ENCODE peak calls at places on chromosomes 12 and 14, in five cellular contexts. One of them, this sample, is unnamed.

GRCh38 chr14:93975791-93976476 is 436 bp downstream of the ASB2 start:
- DNase-seq in fibroblast of pulmonary artery: no peak
- DNase-seq in activated B cell treated with CpG ODN at 0.5 μM for 24 hours: no peak
- DNase-seq in foreskin fibroblast: no peak
- DNase-seq in astrocyte of the spinal cord: no peak
- DNase-seq in this sample: no peak

GRCh38 chr12:10136637-10137205 is 6.7 kb upstream of the CLEC7A start:
- DNase-seq in fibroblast of pulmonary artery: no peak
- DNase-seq in astrocyte of the spinal cord: no peak
- DNase-seq in activated B cell treated with CpG ODN at 0.5 μM for 24 hours: no peak
- DNase-seq in foreskin fibroblast: no peak
- DNase-seq in this sample: no peak

GRCh38 chr12:88816201-88816600 is 235.9 kb upstream of the KITLG start:
- DNase-seq in activated B cell treated with CpG ODN at 0.5 μM for 24 hours: no peak
- DNase-seq in foreskin fibroblast: no peak
- DNase-seq in astrocyte of the spinal cord: peak
- DNase-seq in fibroblast of pulmonary artery: no peak
- DNase-seq in this sample: no peak

GRCh38 chr14:92729632-92730358 is 18.6 kb downstream of the LGMN start:
- DNase-seq in foreskin fibroblast: peak
- DNase-seq in astrocyte of the spinal cord: peak
- DNase-seq in fibroblast of pulmonary artery: peak
- DNase-seq in activated B cell treated with CpG ODN at 0.5 μM for 24 hours: no peak
- DNase-seq in this sample: no peak

GRCh38 chr14:72599579-72600470 is 294.1 kb downstream of the DPF3 start:
- DNase-seq in astrocyte of the spinal cord: no peak
- DNase-seq in foreskin fibroblast: no peak
- DNase-seq in fibroblast of pulmonary artery: no peak
- DNase-seq in activated B cell treated with CpG ODN at 0.5 μM for 24 hours: no peak
- DNase-seq in this sample: no peak

GRCh38 chr14:21103165-21103709 is 2.4 kb downstream of the TMEM253 start:
- DNase-seq in astrocyte of the spinal cord: no peak
- DNase-seq in fibroblast of pulmonary artery: no peak
- DNase-seq in activated B cell treated with CpG ODN at 0.5 μM for 24 hours: no peak
- DNase-seq in foreskin fibroblast: no peak
- DNase-seq in this sample: no peak

GRCh38 chr12:70364695-70365397 is 1.2 kb upstream of the KCNMB4 start:
- DNase-seq in astrocyte of the spinal cord: no peak
- DNase-seq in fibroblast of pulmonary artery: no peak
- DNase-seq in activated B cell treated with CpG ODN at 0.5 μM for 24 hours: no peak
- DNase-seq in foreskin fibroblast: no peak
- DNase-seq in this sample: no peak

GRCh38 chr14:53927171-53927570 is 29.5 kb downstream of the BMP4 start:
- DNase-seq in activated B cell treated with CpG ODN at 0.5 μM for 24 hours: no peak
- DNase-seq in foreskin fibroblast: peak
- DNase-seq in fibroblast of pulmonary artery: peak
- DNase-seq in astrocyte of the spinal cord: peak
- DNase-seq in this sample: no peak

GRCh38 chr14:49303952-49304516 is 282.1 kb downstream of the RPS29 start:
- DNase-seq in fibroblast of pulmonary artery: peak
- DNase-seq in activated B cell treated with CpG ODN at 0.5 μM for 24 hours: no peak
- DNase-seq in astrocyte of the spinal cord: peak
- DNase-seq in foreskin fibroblast: no peak
- DNase-seq in this sample: peak

GRCh38 chr12:30695327-30696102 is at the start of gene IPO8:
- DNase-seq in foreskin fibroblast: peak
- DNase-seq in activated B cell treated with CpG ODN at 0.5 μM for 24 hours: peak
- DNase-seq in astrocyte of the spinal cord: peak
- DNase-seq in fibroblast of pulmonary artery: peak
- DNase-seq in this sample: peak
- TF ChIP-seq CTCF in foreskin fibroblast: peak
- TF ChIP-seq CTCF in activated B cell treated with CpG ODN at 0.5 μM for 24 hours: no peak
- TF ChIP-seq CTCF in astrocyte of the spinal cord: peak
- TF ChIP-seq CTCF in fibroblast of pulmonary artery: peak
- TF ChIP-seq CTCF in this sample: peak

DNA sequence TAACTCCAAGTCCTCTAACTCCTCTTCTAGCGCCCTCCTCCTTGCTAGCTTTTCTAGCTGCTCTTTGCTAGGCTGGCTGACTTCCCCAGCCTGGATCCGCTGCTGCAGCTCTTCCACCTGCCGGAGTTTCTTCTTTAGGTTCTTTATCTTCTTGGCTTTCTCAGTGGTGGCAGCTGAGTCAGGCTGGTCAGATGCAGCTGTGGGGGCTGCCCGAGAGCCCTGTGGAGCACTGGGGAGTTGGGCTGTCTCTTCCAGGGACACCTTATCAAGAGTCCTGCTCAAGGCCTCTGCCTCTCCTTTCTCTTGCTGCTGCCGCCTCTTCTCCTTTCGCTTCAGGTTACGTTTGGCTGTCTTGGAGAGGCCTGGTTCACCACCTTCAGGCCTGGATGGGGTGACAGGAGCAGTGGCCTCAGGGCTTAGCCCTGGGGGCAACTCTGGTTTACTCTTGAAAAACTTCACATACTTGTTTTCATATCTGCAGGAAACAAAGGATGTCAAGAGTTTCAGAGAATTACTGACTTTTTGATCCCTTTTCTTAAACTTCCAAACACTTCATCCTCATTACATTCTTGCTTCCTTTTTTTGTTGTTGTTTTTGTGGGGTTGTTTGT is 25.7 kb downstream of the PYM1 start:
- DNase-seq in astrocyte of the spinal cord: no peak
- DNase-seq in foreskin fibroblast: no peak
- DNase-seq in fibroblast of pulmonary artery: no peak
- DNase-seq in activated B cell treated with CpG ODN at 0.5 μM for 24 hours: no peak
- DNase-seq in this sample: no peak
- TF ChIP-seq CTCF in astrocyte of the spinal cord: no peak
- TF ChIP-seq CTCF in foreskin fibroblast: no peak
- TF ChIP-seq CTCF in fibroblast of pulmonary artery: no peak
- TF ChIP-seq CTCF in activated B cell treated with CpG ODN at 0.5 μM for 24 hours: no peak
- TF ChIP-seq CTCF in this sample: no peak

GRCh38 chr14:39581474-39581873 is 149.2 kb upstream of the FBXO33 start:
- DNase-seq in foreskin fibroblast: no peak
- DNase-seq in fibroblast of pulmonary artery: peak
- DNase-seq in activated B cell treated with CpG ODN at 0.5 μM for 24 hours: no peak
- DNase-seq in astrocyte of the spinal cord: peak
- DNase-seq in this sample: no peak

GRCh38 chr14:39576726-39577125 is 144.5 kb upstream of the FBXO33 start:
- DNase-seq in activated B cell treated with CpG ODN at 0.5 μM for 24 hours: no peak
- DNase-seq in fibroblast of pulmonary artery: no peak
- DNase-seq in astrocyte of the spinal cord: peak
- DNase-seq in foreskin fibroblast: no peak
- DNase-seq in this sample: no peak

GRCh38 chr14:39582028-39582654 is 149.9 kb upstream of the FBXO33 start:
- DNase-seq in astrocyte of the spinal cord: no peak
- DNase-seq in foreskin fibroblast: no peak
- DNase-seq in fibroblast of pulmonary artery: no peak
- DNase-seq in activated B cell treated with CpG ODN at 0.5 μM for 24 hours: no peak
- DNase-seq in this sample: no peak

GRCh38 chr14:39576258-39576657 is 144.0 kb upstream of the FBXO33 start:
- DNase-seq in fibroblast of pulmonary artery: no peak
- DNase-seq in activated B cell treated with CpG ODN at 0.5 μM for 24 hours: no peak
- DNase-seq in astrocyte of the spinal cord: peak
- DNase-seq in foreskin fibroblast: no peak
- DNase-seq in this sample: no peak
- TF ChIP-seq CTCF in fibroblast of pulmonary artery: no peak
- TF ChIP-seq CTCF in activated B cell treated with CpG ODN at 0.5 μM for 24 hours: no peak
- TF ChIP-seq CTCF in astrocyte of the spinal cord: peak
- TF ChIP-seq CTCF in foreskin fibroblast: no peak
- TF ChIP-seq CTCF in this sample: peak

GRCh38 chr14:95998656-95999055 is 40.5 kb upstream of the C14orf132 start:
- DNase-seq in astrocyte of the spinal cord: peak
- DNase-seq in fibroblast of pulmonary artery: peak
- DNase-seq in foreskin fibroblast: peak
- DNase-seq in activated B cell treated with CpG ODN at 0.5 μM for 24 hours: no peak
- DNase-seq in this sample: no peak
- TF ChIP-seq CTCF in astrocyte of the spinal cord: peak
- TF ChIP-seq CTCF in fibroblast of pulmonary artery: peak
- TF ChIP-seq CTCF in foreskin fibroblast: peak
- TF ChIP-seq CTCF in activated B cell treated with CpG ODN at 0.5 μM for 24 hours: no peak
- TF ChIP-seq CTCF in this sample: peak

DNA sequence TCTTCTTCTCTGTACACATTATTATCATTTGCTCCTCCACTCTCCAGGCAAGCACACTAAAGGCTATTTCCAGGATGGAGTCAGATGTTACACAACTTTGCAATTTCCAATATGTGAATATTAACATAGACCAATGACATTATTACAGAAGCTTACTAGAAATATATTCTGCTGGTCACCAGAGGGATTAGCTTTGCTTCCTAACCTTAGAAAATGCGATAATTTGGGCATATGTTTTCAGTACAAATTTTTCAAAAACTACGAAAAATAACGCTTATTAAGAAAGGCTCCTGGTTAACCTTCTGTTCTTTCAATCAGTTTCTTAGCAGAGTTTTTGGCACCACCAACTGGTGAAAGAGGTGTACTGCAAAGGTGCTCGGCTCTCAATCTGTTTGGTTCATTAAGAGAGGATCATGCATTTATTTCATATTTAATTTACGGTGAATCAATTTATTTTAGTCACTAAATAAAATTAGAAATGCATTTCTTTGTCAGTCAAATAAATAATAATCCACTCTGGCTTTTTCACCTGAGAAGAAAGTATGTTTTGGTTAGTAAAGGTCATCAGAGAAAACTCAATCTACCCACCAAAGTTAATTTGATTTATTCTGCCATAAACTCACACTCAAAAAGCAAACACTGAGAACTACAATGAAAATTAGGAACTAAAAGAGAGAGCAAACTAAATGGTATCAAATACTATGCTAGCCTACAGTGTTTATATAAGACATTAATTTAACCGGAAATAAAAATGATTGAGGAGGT is 39.2 kb downstream of the EFCAB11 start:
- DNase-seq in astrocyte of the spinal cord: peak
- DNase-seq in activated B cell treated with CpG ODN at 0.5 μM for 24 hours: peak
- DNase-seq in fibroblast of pulmonary artery: peak
- DNase-seq in foreskin fibroblast: no peak
- DNase-seq in this sample: peak
- TF ChIP-seq CTCF in astrocyte of the spinal cord: peak
- TF ChIP-seq CTCF in activated B cell treated with CpG ODN at 0.5 μM for 24 hours: peak
- TF ChIP-seq CTCF in fibroblast of pulmonary artery: peak
- TF ChIP-seq CTCF in foreskin fibroblast: peak
- TF ChIP-seq CTCF in this sample: peak

DNA sequence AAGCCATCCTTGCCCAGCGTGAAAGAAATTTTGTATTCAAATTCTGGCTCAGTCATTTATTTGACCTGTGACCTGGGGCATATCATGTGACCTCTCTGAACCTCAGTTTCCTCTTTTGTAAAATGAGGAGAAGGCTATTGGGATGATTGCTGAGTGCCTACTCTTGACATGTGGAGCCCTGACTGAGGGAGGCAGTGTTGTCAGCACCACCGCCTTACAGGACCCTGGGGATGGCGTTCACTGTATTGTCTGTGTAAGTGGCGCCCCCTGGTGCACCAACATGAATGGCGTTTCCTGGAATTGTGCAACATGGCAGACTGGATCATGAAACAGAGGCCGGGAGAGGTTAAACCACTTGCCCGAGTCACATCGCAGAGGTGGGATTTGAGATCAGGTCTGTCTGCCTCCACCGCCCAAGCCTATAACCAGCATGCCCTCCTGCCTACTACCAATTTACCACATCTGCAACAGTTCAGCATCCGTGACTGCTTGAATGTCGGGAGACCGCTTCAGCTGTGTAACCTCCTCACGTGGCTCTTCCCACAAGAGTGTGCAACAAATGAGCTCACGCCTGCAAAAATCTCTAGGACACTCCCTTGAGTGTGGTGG is 20.1 kb upstream of the CCDC63 start:
- DNase-seq in astrocyte of the spinal cord: peak
- DNase-seq in activated B cell treated with CpG ODN at 0.5 μM for 24 hours: peak
- DNase-seq in foreskin fibroblast: peak
- DNase-seq in fibroblast of pulmonary artery: peak
- DNase-seq in this sample: peak
- TF ChIP-seq CTCF in astrocyte of the spinal cord: peak
- TF ChIP-seq CTCF in activated B cell treated with CpG ODN at 0.5 μM for 24 hours: no peak
- TF ChIP-seq CTCF in foreskin fibroblast: peak
- TF ChIP-seq CTCF in fibroblast of pulmonary artery: peak
- TF ChIP-seq CTCF in this sample: peak

DNA sequence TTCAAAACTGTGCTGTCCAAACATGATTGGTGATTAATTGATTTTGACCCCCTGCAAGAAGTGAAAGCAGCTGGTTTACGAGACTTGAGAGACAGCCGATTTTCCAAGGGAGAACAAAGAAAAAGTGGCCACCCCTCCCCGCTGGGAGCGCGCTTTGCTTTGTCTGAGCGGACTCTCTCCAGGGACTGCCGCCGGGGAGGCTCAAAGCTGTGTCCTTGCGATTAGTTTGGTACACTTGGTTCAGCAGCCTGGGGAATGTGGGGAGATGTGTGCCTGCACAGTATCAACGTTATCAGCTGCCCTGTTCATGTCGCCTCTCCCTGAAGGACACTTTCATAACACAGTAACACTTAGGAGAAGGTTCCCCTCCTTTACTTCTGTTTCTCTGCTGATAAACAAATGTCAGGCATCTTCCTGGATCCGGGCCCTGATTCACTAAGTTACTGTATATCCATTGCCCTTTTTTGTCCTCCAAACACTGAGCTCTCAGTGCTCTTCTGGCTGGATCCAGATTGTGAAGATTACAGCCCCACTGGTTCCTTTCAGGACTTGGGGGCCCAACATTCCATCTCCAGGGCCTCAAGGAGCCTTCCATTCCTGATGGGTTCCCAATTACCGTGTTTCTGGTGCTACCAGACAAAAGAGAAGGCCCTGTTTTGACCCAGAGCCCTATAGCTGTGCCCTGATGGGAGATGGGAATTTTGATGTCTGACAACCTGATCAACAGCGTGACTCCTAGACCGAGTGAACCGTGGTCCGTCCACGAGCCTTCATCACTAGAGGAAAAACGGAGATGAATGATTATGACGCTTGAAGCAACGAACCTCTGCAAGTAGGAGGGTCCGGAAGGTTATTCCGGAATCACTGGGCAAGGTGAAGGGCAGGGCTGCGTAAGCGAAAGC is 31.7 kb upstream of the TUBA1C start:
- DNase-seq in activated B cell treated with CpG ODN at 0.5 μM for 24 hours: no peak
- DNase-seq in foreskin fibroblast: no peak
- DNase-seq in astrocyte of the spinal cord: peak
- DNase-seq in fibroblast of pulmonary artery: peak
- DNase-seq in this sample: peak
- TF ChIP-seq CTCF in activated B cell treated with CpG ODN at 0.5 μM for 24 hours: no peak
- TF ChIP-seq CTCF in foreskin fibroblast: peak
- TF ChIP-seq CTCF in astrocyte of the spinal cord: peak
- TF ChIP-seq CTCF in fibroblast of pulmonary artery: peak
- TF ChIP-seq CTCF in this sample: no peak

DNA sequence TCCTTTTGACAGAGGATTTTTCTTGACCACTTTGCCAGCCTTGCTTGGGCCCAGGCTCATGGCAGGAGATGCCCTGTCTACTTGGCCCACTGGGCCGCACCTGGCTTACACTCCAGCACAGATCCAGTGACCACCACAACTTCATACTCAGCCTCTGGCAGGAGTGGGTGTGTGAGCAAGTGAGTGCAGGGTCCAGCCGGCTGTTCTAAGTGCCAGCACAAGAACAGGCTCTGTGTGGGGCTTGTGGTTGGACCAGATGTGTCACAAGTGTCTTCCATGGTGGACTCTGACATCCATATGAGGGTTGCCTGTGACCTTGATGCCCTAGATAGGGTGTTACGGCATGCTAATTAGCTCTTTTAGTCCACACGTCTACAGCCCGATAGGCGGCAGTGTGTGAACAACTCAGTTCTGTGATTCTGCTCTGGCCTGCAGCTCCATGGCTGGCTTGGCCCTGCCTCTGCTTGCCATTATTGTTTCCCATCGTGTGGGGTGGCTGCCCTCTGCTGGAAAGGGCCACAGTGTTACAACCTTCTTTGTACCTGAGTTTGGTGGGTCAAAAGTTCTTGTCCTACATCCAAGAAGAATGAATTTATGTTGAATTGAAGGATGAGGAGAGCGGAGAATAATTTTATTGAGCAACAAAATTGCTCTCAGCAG is 1089.1 kb downstream of the SLC6A15 start:
- DNase-seq in astrocyte of the spinal cord: peak
- DNase-seq in foreskin fibroblast: no peak
- DNase-seq in activated B cell treated with CpG ODN at 0.5 μM for 24 hours: no peak
- DNase-seq in fibroblast of pulmonary artery: peak
- DNase-seq in this sample: peak
- TF ChIP-seq CTCF in astrocyte of the spinal cord: peak
- TF ChIP-seq CTCF in foreskin fibroblast: no peak
- TF ChIP-seq CTCF in activated B cell treated with CpG ODN at 0.5 μM for 24 hours: no peak
- TF ChIP-seq CTCF in fibroblast of pulmonary artery: peak
- TF ChIP-seq CTCF in this sample: peak